ENCODE peak calls at places on chromosomes 11 and 22, in nine cellular contexts. T, U, I, Z, W, O, E, K and P are unnamed samples.
A peak's percentile ranks its signal among the peaks of the same experiment; 100 is the strongest.

GRCh38 chr11:114159320-114159719 is 99.8 kb downstream of the ZBTB16 start:
- DNase-seq in T (no peak), U (no peak), I (peak; percentile 75), Z (peak; percentile 42), W (no peak), O (no peak), E (no peak), K (no peak), P (no peak)

GRCh38 chr22:23236026-23236425 is 55.7 kb downstream of the BCR start:
- DNase-seq in T (no peak), U (no peak), I (no peak), Z (no peak), W (no peak), O (no peak), E (no peak), K (no peak), P (no peak)

GRCh38 chr11:124865902-124866851 is 945 bp downstream of the ROBO3 start:
- DNase-seq in T (no peak), U (peak; percentile 70), I (peak; percentile 75), Z (no peak), W (peak; percentile 69), O (peak; percentile 59), E (peak; percentile 56), K (peak; percentile 34), P (peak; percentile 8)

GRCh38 chr22:23218867-23219251 is 38.5 kb downstream of the BCR start:
- DNase-seq in T (no peak), U (peak; percentile 86), I (peak; percentile 92), Z (no peak), W (peak; percentile 70), O (peak; percentile 67), E (no peak), K (peak; percentile 56), P (no peak)

GRCh38 chr11:65639623-65640482 is 2.0 kb downstream of the SIPA1 start:
- DNase-seq in T (no peak), U (no peak), I (peak; percentile 86), Z (no peak), W (no peak), O (no peak), E (peak; percentile 94), K (no peak), P (peak; percentile 37)

GRCh38 chr11:115360186-115360824 is 143.9 kb downstream of the CADM1 start:
- DNase-seq in T (no peak), U (no peak), I (no peak), Z (no peak), W (no peak), O (no peak), E (no peak), K (no peak), P (no peak)

GRCh38 chr11:12213920-12214319 is 103.5 kb downstream of the MICAL2 start:
- DNase-seq in T (no peak), U (no peak), I (no peak), Z (no peak), W (no peak), O (no peak), E (no peak), K (no peak), P (no peak)

GRCh38 chr11:11416502-11416901 is 63.5 kb upstream of the CSNK2A3 start:
- DNase-seq in T (no peak), U (no peak), I (no peak), Z (peak; percentile 62), W (no peak), O (no peak), E (no peak), K (no peak), P (no peak)

GRCh38 chr11:32885556-32885955 is 7.1 kb upstream of the QSER1 start:
- DNase-seq in T (no peak), U (no peak), I (no peak), Z (no peak), W (peak; percentile 46), O (no peak), E (no peak), K (no peak), P (no peak)

GRCh38 chr22:44068422-44069191 is 44.5 kb downstream of the PARVB start:
- DNase-seq in T (no peak), U (no peak), I (no peak), Z (no peak), W (no peak), O (no peak), E (no peak), K (no peak), P (no peak)

GRCh38 chr11:110069158-110069737 is 23.9 kb upstream of the ZC3H12C start:
- DNase-seq in T (peak; percentile 70), U (peak; percentile 45), I (no peak), Z (peak; percentile 93), W (no peak), O (peak; percentile 39), E (no peak), K (no peak), P (no peak)

GRCh38 chr22:39908737-39909136 is 7.9 kb downstream of the GRAP2 start:
- DNase-seq in T (no peak), U (no peak), I (no peak), Z (peak; percentile 16), W (no peak), O (no peak), E (peak; percentile 71), K (no peak), P (no peak)

GRCh38 chr11:63765688-63766241 is 2.8 kb downstream of the ZFTA start:
- DNase-seq in T (no peak), U (no peak), I (peak; percentile 72), Z (no peak), W (peak; percentile 18), O (no peak), E (no peak), K (no peak), P (no peak)

GRCh38 chr11:126518130-126518995 is 162.9 kb downstream of the ST3GAL4 start:
- DNase-seq in T (no peak), U (no peak), I (no peak), Z (no peak), W (no peak), O (no peak), E (no peak), K (no peak), P (no peak)

GRCh38 chr22:24996420-24996952 is 44.0 kb downstream of the KIAA1671 start:
- DNase-seq in T (no peak), U (peak; percentile 93), I (no peak), Z (no peak), W (peak; percentile 87), O (no peak), E (no peak), K (no peak), P (no peak)

GRCh38 chr11:28137832-28138231 is 29.6 kb downstream of the METTL15 start:
- DNase-seq in T (no peak), U (no peak), I (no peak), Z (no peak), W (peak; percentile 42), O (no peak), E (no peak), K (no peak), P (no peak)

GRCh38 chr11:78420796-78421209 is 3.2 kb upstream of the GAB2 start:
- DNase-seq in T (no peak), U (peak; percentile 47), I (peak; percentile 82), Z (peak; percentile 20), W (no peak), O (peak; percentile 42), E (no peak), K (peak; percentile 17), P (no peak)

GRCh38 chr11:57791321-57792059 is 29.9 kb downstream of the CTNND1 start:
- DNase-seq in T (no peak), U (no peak), I (peak; percentile 75), Z (peak; percentile 87), W (no peak), O (no peak), E (peak; percentile 51), K (no peak), P (no peak)

GRCh38 chr11:61811831-61812230 is 5.0 kb downstream of the FADS1 start:
- DNase-seq in T (no peak), U (no peak), I (no peak), Z (no peak), W (no peak), O (no peak), E (no peak), K (no peak), P (no peak)
- H3K27ac ChIP-seq in T (no peak overlapping the region), U (no peak overlapping the region), I (no peak overlapping the region), Z (no peak overlapping the region), W (no peak overlapping the region), O (no peak overlapping the region), E (no peak overlapping the region), K (no peak overlapping the region), P (no peak overlapping the region)

DNA sequence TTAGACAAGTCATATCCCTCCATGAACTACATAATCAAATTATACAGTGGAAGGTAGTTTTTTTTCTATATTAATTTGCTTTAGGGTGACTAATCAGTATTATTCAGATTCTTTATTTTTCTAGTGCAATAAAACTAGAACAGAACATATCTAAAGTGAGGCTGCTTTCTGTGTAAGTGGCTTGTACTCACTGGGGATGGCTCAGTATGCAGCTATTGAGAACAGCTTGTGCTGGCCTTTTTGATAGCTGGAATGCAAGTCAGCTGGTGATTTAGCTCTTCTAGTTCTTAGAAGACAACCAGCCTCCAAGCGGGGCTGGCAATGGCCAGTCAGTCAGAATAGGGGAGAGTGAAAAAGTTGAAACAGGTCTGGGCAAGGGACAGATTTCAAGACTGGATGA is 119.4 kb downstream of the BLID start:
- DNase-seq in T (peak; percentile 7), U (no peak), I (no peak), Z (no peak), W (no peak), O (no peak), E (no peak), K (no peak), P (no peak)
- H3K27ac ChIP-seq in T (no peak overlapping the region), U (no peak overlapping the region), I (no peak overlapping the region), Z (no peak overlapping the region), W (no peak overlapping the region), O (no peak overlapping the region), E (no peak overlapping the region), K (no peak overlapping the region), P (no peak overlapping the region)

DNA sequence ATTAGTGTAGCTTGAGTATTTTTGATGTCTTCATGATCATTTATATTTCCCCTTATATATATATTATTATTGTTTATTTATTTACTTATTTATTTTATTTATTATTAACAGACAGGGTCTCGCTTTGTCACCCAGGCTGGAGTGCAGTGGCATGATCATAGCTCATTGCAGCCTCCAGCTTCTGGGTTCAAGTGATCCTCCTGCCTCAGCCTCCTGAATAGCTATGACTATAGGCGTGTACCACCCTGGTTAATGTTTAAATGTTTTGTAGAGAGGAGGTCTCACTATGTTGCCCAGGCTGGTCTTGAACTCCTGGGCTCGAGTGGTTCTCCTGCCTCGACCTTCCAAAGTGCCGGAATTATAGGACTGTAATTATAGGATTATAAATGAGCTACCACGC is 10.2 kb downstream of the ADM start:
- DNase-seq in T (no peak), U (no peak), I (no peak), Z (no peak), W (no peak), O (no peak), E (no peak), K (no peak), P (no peak)
- H3K27ac ChIP-seq in T (no peak overlapping the region), U (no peak overlapping the region), I (no peak overlapping the region), Z (no peak overlapping the region), W (no peak overlapping the region), O (no peak overlapping the region), E (no peak overlapping the region), K (no peak overlapping the region), P (no peak overlapping the region)

DNA sequence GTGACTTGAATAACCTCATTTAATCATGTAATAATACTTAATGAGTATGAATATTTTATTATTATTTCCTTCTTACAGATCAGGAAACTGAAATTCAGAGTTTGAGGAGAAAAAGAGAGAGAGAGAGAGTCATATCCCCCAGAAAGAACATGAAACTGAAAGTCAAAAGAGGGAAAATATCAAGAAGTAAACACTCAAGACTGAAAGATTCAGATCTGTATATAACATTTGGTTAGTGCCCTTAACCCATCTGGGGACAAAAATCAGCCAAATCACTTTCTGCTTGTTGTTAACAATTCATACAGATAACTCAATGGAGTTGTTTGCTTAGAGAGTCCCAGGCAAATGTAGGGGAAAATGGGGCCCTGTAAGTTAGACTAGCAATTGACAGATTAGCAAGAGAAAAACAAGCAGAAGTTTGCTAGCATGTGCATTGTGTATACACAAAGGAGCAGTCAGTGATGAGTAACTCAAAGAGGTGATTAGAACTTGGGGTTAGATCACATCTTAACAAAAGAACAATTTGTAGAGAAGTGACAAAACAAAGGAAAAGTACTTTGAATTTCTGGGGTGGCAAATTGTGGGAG is 25.9 kb upstream of the MMP13 start:
- DNase-seq in T (no peak), U (no peak), I (no peak), Z (no peak), W (peak; percentile 14), O (no peak), E (no peak), K (no peak), P (no peak)
- H3K27ac ChIP-seq in T (no peak overlapping the region), U (no peak overlapping the region), I (no peak overlapping the region), Z (no peak overlapping the region), W (no peak overlapping the region), O (no peak overlapping the region), E (no peak overlapping the region), K (no peak overlapping the region), P (no peak overlapping the region)